ENCODE peak calls at places on chromosomes 3 and 15, in six cellular contexts. Z, E, I, B, J and V are unnamed samples.

GRCh38 chr3:33144433-33144832 is 30.6 kb downstream of the CRTAP start:
- DNase-seq in Z (no peak), E (no peak), I (no peak), B (no peak), J (no peak), V (no peak)

GRCh38 chr15:87623832-87624231 is 632.7 kb downstream of the NTRK3 start:
- DNase-seq in Z (no peak), E (no peak), I (no peak), B (peak), J (no peak), V (no peak)

GRCh38 chr3:113264249-113264648 is 52.9 kb downstream of the BOC start:
- DNase-seq in Z (no peak), E (no peak), I (no peak), B (no peak), J (peak), V (no peak)

GRCh38 chr3:139934557-139935070 is 371 bp upstream of the CLSTN2 start:
- DNase-seq in Z (peak), E (peak), I (peak), B (peak), J (peak), V (peak)

GRCh38 chr3:5136619-5137429 is 14.7 kb downstream of the ARL8B start:
- DNase-seq in Z (no peak), E (no peak), I (no peak), B (no peak), J (peak), V (no peak)

GRCh38 chr3:128257632-128258031 is 104.4 kb downstream of the EEFSEC start:
- DNase-seq in Z (no peak), E (no peak), I (no peak), B (no peak), J (no peak), V (no peak)

GRCh38 chr3:8739757-8740508 is 6.3 kb downstream of the CAV3 start:
- DNase-seq in Z (no peak), E (no peak), I (no peak), B (no peak), J (no peak), V (no peak)

GRCh38 chr15:90883971-90884718 is at the start of gene FES:
- DNase-seq in Z (peak), E (no peak), I (peak), B (peak), J (no peak), V (no peak)

GRCh38 chr3:50658416-50658815 is 16.3 kb upstream of the DOCK3 start:
- DNase-seq in Z (no peak), E (no peak), I (no peak), B (no peak), J (no peak), V (no peak)

GRCh38 chr3:98961161-98962155 is 60.0 kb upstream of the DCBLD2 start:
- DNase-seq in Z (no peak), E (no peak), I (no peak), B (no peak), J (no peak), V (no peak)

GRCh38 chr3:127273196-127273595 is 14.7 kb downstream of the PRR20G start:
- DNase-seq in Z (no peak), E (no peak), I (no peak), B (no peak), J (no peak), V (no peak)

GRCh38 chr3:129226374-129226773 is 23.0 kb upstream of the COPG1 start:
- DNase-seq in Z (peak), E (no peak), I (peak), B (peak), J (no peak), V (peak)

GRCh38 chr3:141345951-141346817 is 22.1 kb upstream of the ZBTB38 start:
- DNase-seq in Z (no peak), E (no peak), I (no peak), B (peak), J (no peak), V (no peak)

GRCh38 chr3:11847035-11847394 is 330 bp upstream of the TAMM41 start:
- DNase-seq in Z (no peak), E (no peak), I (no peak), B (no peak), J (no peak), V (no peak)

GRCh38 chr15:86620113-86620512 is 540.4 kb downstream of the AGBL1 start:
- DNase-seq in Z (no peak), E (no peak), I (no peak), B (peak), J (no peak), V (no peak)

GRCh38 chr15:39799552-39800011 is 16.9 kb upstream of the FSIP1 start:
- DNase-seq in Z (peak), E (no peak), I (no peak), B (no peak), J (no peak), V (no peak)

GRCh38 chr3:108125550-108126071 is 34.8 kb upstream of the CD47 start:
- DNase-seq in Z (no peak), E (peak), I (no peak), B (peak), J (no peak), V (no peak)

GRCh38 chr3:37707428-37708372 is 154.0 kb upstream of the CTDSPL start:
- DNase-seq in Z (no peak), E (no peak), I (no peak), B (no peak), J (no peak), V (no peak)

GRCh38 chr15:40306371-40306770 is 1.4 kb downstream of the PLCB2 start:
- DNase-seq in Z (no peak), E (no peak), I (no peak), B (no peak), J (no peak), V (no peak)

GRCh38 chr3:46711770-46712169 is 5.9 kb downstream of the PRSS50 start:
- DNase-seq in Z (peak), E (no peak), I (no peak), B (no peak), J (no peak), V (no peak)

GRCh38 chr3:149018247-149018646 is 26.9 kb downstream of the GYG1 start:
- DNase-seq in Z (no peak), E (no peak), I (no peak), B (no peak), J (no peak), V (no peak)